ENCODE peak calls at places on chromosomes 12 and 14, in ten cellular contexts. E, Z, D, B, Q, K, R, C, N and T are unnamed samples.

GRCh38 chr12:3275171-3276041 is 198.2 kb downstream of the TSPAN9 start:
- DNase-seq in Q (peak), D (peak), C (peak), R (peak), E (peak), B (peak), K (peak), Z (peak), N (peak), T (peak)

GRCh38 chr12:98106201-98106600 is 409.2 kb upstream of the TMPO start:
- DNase-seq in E (no peak), K (no peak), B (no peak), Z (no peak), Q (no peak), C (no peak), N (no peak), D (no peak), R (no peak), T (no peak)

GRCh38 chr14:95776798-95777615 is 63.1 kb upstream of the TCL1A start:
- DNase-seq in C (no peak), B (no peak), K (no peak), E (no peak), D (no peak), N (no peak), Q (no peak), R (no peak), Z (no peak), T (no peak)

GRCh38 chr12:69570545-69571399 is 14.5 kb upstream of the CCT2 start:
- DNase-seq in C (no peak), Z (no peak), D (peak), E (peak), N (peak), K (peak), Q (peak), B (peak), R (peak), T (no peak)

GRCh38 chr12:48197549-48197966 is 5.5 kb downstream of the OR10AD1 start:
- DNase-seq in B (no peak), N (no peak), C (no peak), R (peak), Q (no peak), Z (no peak), E (peak), D (no peak), K (no peak), T (no peak)

GRCh38 chr14:96681826-96682225 is 115.4 kb upstream of the VRK1 start:
- DNase-seq in N (no peak), Z (no peak), B (no peak), E (no peak), D (no peak), R (no peak), C (no peak), K (peak), Q (no peak), T (no peak)

GRCh38 chr12:130266751-130267150 is 70.9 kb upstream of the PIWIL1 start:
- DNase-seq in E (no peak), B (no peak), C (peak), R (no peak), N (no peak), Z (no peak), D (no peak), K (no peak), Q (no peak), T (no peak)

GRCh38 chr12:93287152-93287551 is 90.6 kb upstream of the NUDT4 start:
- DNase-seq in Q (no peak), D (no peak), N (no peak), K (peak), R (no peak), C (no peak), E (no peak), B (no peak), Z (no peak), T (no peak)

GRCh38 chr14:100190126-100190525 is 30.7 kb upstream of the DEGS2 start:
- DNase-seq in Q (no peak), C (no peak), D (no peak), B (no peak), R (no peak), E (no peak), K (no peak), Z (no peak), N (no peak), T (no peak)

GRCh38 chr12:31431721-31432120 is 105.8 kb upstream of the SINHCAF start:
- DNase-seq in B (no peak), E (no peak), K (peak), D (no peak), Z (no peak), C (no peak), N (peak), R (no peak), Q (no peak), T (no peak)

GRCh38 chr14:89422181-89422951 is 5.3 kb upstream of the FOXN3 start:
- DNase-seq in N (no peak), K (peak), D (no peak), C (no peak), E (no peak), Q (peak), B (no peak), R (no peak), Z (peak), T (no peak)

GRCh38 chr14:72518809-72519377 is 375.0 kb downstream of the DPF3 start:
- DNase-seq in E (no peak), Z (no peak), R (no peak), C (no peak), B (no peak), N (no peak), K (no peak), D (no peak), Q (no peak), T (no peak)

GRCh38 chr14:90543876-90544275 is 147.0 kb downstream of the CALM1 start:
- DNase-seq in R (no peak), D (peak), N (no peak), C (no peak), K (no peak), E (no peak), Z (no peak), B (no peak), Q (no peak), T (no peak)

GRCh38 chr12:52141306-52141705 is 50.5 kb downstream of the KRT80 start:
- DNase-seq in Z (no peak), C (no peak), K (no peak), Q (no peak), R (no peak), D (no peak), E (no peak), N (no peak), B (no peak), T (peak)

GRCh38 chr12:85874064-85874463 is at the start of gene NTS:
- DNase-seq in D (no peak), Z (no peak), Q (no peak), B (no peak), K (no peak), N (no peak), E (no peak), R (no peak), C (no peak), T (no peak)

GRCh38 chr12:93002278-93003054 is 73.4 kb upstream of the EEA1 start:
- DNase-seq in N (no peak), Z (no peak), K (peak), R (no peak), B (no peak), C (no peak), E (no peak), Q (no peak), D (no peak), T (no peak)

GRCh38 chr14:69948311-69948710 is 69.1 kb downstream of the SMOC1 start:
- DNase-seq in R (no peak), C (no peak), Z (no peak), K (no peak), D (no peak), B (no peak), Q (no peak), N (no peak), E (no peak), T (no peak)

GRCh38 chr14:88668448-88669116 is 105.7 kb downstream of the ZC3H14 start:
- DNase-seq in Q (no peak), R (no peak), Z (no peak), B (no peak), K (no peak), C (no peak), N (no peak), E (no peak), D (no peak), T (no peak)

GRCh38 chr12:95083938-95084337 is 10.5 kb upstream of the NR2C1 start:
- DNase-seq in R (peak), K (peak), E (no peak), C (no peak), B (no peak), Q (no peak), Z (no peak), N (no peak), D (no peak), T (no peak)

GRCh38 chr12:40802656-40803055 is 110.4 kb downstream of the CNTN1 start:
- DNase-seq in Z (no peak), E (no peak), Q (no peak), N (no peak), C (no peak), D (no peak), B (no peak), K (no peak), R (no peak), T (no peak)

GRCh38 chr14:61103541-61104339 is 122.7 kb downstream of the SLC38A6 start:
- DNase-seq in C (no peak), N (peak), K (peak), B (peak), D (peak), R (peak), Z (no peak), E (peak), Q (no peak), T (no peak)

GRCh38 chr12:10491766-10492165 is 13.9 kb upstream of the EIF2S3B start:
- DNase-seq in Q (no peak), D (no peak), C (no peak), B (no peak), K (no peak), N (no peak), Z (no peak), E (no peak), R (no peak), T (no peak)

GRCh38 chr12:98998697-98999299 is 353.7 kb downstream of the APAF1 start:
- DNase-seq in K (peak), C (no peak), E (peak), B (no peak), D (no peak), N (peak), Z (no peak), R (no peak), Q (no peak), T (no peak)

GRCh38 chr14:104686624-104687517 is 2.5 kb upstream of the INF2 start:
- DNase-seq in C (no peak), Z (no peak), K (no peak), Q (peak), R (peak), D (peak), N (no peak), E (no peak), B (peak), T (peak)

GRCh38 chr12:122067966-122068365 is 10.6 kb upstream of the MLXIP start:
- DNase-seq in R (no peak), Q (peak), K (peak), Z (no peak), D (no peak), C (no peak), B (no peak), N (no peak), E (no peak), T (no peak)

GRCh38 chr14:104156142-104156541 is 17.8 kb downstream of the KIF26A start:
- DNase-seq in K (no peak), Z (no peak), E (no peak), N (no peak), Q (no peak), R (no peak), B (no peak), C (no peak), D (no peak), T (no peak)

GRCh38 chr14:50835280-50835679 is 4.3 kb upstream of the NIN start:
- DNase-seq in R (no peak), Z (no peak), C (no peak), N (peak), K (peak), Q (no peak), E (no peak), D (no peak), B (no peak), T (no peak)

GRCh38 chr12:109716092-109716479 is 2.5 kb downstream of the FAM222A start:
- DNase-seq in B (no peak), E (no peak), N (no peak), Q (no peak), K (no peak), C (no peak), R (no peak), Z (no peak), D (peak), T (no peak)
- H3K4me3 ChIP-seq in B (no peak), E (no peak), N (peak), Q (no peak), K (no peak), C (peak), R (no peak), Z (no peak), D (no peak), T (no peak)

DNA sequence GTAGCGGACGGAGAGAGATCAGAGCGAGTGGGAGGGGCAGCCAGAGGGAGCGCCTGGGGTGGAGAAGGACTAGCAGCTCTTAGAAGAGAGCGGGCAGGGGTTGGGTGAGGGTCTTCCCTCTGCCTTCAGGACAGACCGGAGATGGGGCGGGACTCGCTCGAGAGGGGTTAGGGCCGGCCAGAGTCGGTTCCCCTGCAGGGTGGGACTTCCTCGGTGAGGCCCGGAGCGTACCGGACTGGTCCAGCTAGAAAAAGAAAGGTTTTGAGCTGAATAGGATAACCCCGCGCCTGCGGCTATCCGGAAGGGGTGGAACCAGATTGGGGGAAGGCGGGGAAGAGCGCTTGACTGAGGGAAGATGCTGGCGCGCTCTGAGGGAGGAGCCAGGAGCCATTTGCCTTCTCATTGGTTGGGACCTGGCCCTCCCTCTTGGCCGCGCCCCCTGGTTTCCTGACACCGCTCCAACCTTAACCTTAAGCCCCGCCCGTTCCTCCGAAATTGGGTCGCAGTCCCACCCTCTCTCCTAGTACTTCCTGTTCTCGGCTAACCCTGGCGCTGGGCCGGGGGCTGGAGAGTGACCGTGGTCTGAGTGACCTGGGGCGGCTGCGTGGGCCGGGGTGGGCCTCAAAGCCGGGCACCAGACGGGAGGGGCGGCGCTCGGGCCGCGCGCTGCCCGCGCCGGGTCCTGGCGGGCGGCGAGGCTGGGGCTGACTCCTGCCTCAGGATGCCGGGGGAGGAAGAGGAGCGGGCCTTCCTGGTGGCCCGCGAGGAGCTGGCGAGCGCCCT is at the start of gene RNF31:
- DNase-seq in C (peak), K (peak), R (peak), E (peak), Q (peak), B (peak), N (peak), D (peak), Z (peak), T (peak)
- TF ChIP-seq POLR2A in C (no peak), K (no peak), R (peak), E (peak), Q (no peak), B (no peak), N (peak), D (peak), Z (no peak), T (peak)

GRCh38 chr14:19906665-19907064 is 13.7 kb upstream of the OR4K5 start:
- DNase-seq in K (no peak), N (no peak), D (no peak), C (no peak), Z (no peak), Q (no peak), B (no peak), E (no peak), R (no peak), T (no peak)
- H3K4me3 ChIP-seq in K (no peak), N (no peak), D (no peak), C (no peak), Z (no peak), Q (no peak), B (no peak), E (no peak), R (no peak), T (no peak)

DNA sequence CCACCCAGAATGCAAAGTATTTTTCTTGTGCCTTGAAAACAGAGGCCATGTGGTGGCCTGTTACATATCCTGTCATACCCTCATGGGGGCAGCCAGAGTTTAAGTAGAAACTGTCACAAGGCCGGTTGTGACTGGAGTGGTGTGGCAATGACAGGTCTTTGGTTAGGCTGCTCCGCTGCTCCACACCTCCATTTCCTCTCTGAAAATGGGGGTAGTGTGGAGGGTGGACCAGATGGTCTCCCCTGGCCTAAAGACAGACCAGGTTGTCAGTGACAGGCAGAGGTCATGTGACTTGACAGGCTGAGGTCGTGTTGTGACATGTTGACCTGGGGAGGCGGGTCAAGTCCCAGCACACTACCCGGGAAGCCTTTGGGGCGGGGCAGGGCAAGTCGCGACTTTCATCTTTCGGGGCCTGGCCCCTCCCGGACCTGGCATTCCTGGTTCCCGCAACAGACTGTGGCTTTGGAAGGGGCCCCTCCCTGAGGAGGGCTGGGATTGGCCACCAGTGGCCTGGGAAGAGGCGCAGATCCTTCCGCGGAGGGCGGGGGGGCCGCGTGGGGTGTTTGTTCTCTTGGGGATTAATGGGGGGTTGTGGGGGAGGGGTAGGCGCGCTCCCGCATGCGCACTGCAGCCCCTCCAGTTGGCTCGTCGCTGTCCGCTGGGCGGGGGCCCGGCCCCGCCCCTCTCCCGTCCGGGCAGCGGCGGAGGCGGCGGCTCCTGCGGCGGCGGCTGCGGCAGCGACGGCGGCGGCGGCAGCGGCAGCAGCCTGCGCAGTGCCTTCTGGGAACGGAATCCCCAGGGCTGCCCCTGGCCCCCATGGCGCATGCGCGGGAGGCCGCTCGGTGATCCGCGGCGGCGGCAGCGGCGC is at the start of gene MBD6:
- DNase-seq in C (peak), D (peak), Q (peak), Z (peak), R (peak), E (peak), K (peak), N (peak), B (peak), T (peak)
- TF ChIP-seq POLR2A in C (peak), D (peak), Q (no peak), Z (peak), R (peak), E (no peak), K (peak), N (peak), B (no peak), T (peak)

DNA sequence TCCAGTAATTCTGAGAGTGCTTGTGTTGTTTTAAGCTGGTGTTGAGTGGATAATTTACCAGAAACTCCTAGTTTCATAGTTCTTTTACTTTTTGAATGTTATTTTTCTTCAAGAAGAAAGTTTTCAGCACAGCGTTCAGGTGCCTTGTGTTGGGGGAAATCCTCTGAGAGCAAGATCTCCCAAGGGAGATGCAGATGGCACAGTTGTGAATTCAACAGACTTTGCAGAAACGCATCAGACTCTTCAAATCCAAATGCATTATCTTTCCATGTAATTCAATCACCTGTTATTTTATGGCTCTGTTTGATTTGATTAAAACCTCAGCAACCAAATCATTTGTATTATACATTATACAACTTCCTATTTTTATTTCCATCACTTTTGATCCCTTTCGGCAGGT is 439.9 kb downstream of the EGLN3 start:
- DNase-seq in Q (no peak), C (no peak), K (no peak), D (no peak), R (no peak), E (no peak), Z (no peak), N (no peak), B (no peak), T (no peak)
- H3K4me3 ChIP-seq in Q (no peak), C (no peak), K (no peak), D (no peak), R (no peak), E (no peak), Z (no peak), N (no peak), B (no peak), T (no peak)